ENCODE peak calls at places on chromosomes 6 and 20, in five cellular contexts. V, I, U, A and J are unnamed samples.
A peak's percentile ranks its signal among the peaks of the same experiment; 100 is the strongest.

GRCh38 chr6:35343092-35343834 is 905 bp downstream of the PPARD start:
- DNase-seq in V (peak; percentile 32), I (no peak), U (peak; percentile 46), A (peak; percentile 46), J (peak; percentile 71)

GRCh38 chr6:140816696-140817095 is 1316.0 kb upstream of the GJE1 start:
- DNase-seq in V (no peak), I (no peak), U (no peak), A (no peak), J (no peak)

GRCh38 chr20:57089701-57090144 is 176.7 kb downstream of the BMP7 start:
- DNase-seq in V (peak; percentile 5), I (no peak), U (no peak), A (peak; percentile 79), J (peak; percentile 48)

GRCh38 chr20:19288061-19288460 is 75.6 kb downstream of the SLC24A3 start:
- DNase-seq in V (no peak), I (no peak), U (no peak), A (no peak), J (no peak)

GRCh38 chr20:63282946-63283345 is 10.0 kb upstream of the COL20A1 start:
- DNase-seq in V (no peak), I (no peak), U (no peak), A (no peak), J (no peak)

GRCh38 chr6:137799950-137800568 is 67.0 kb upstream of the TNFAIP3 start:
- DNase-seq in V (peak; percentile 67), I (no peak), U (peak; percentile 49), A (no peak), J (peak; percentile 76)

GRCh38 chr20:58989196-58989595 is 8.1 kb downstream of the NELFCD start:
- DNase-seq in V (no peak), I (no peak), U (no peak), A (no peak), J (no peak)

GRCh38 chr6:170185175-170185970 is 105.5 kb downstream of the DLL1 start:
- DNase-seq in V (no peak), I (no peak), U (no peak), A (no peak), J (no peak)

GRCh38 chr6:117938324-117938995 is 31.4 kb downstream of the SLC35F1 start:
- DNase-seq in V (no peak), I (no peak), U (no peak), A (no peak), J (no peak)

GRCh38 chr6:36897629-36898028 is 11.9 kb downstream of the C6orf89 start:
- DNase-seq in V (peak; percentile 33), I (no peak), U (no peak), A (no peak), J (no peak)

GRCh38 chr20:62804632-62805364 is at the start of gene OGFR:
- DNase-seq in V (peak; percentile 38), I (no peak), U (peak; percentile 51), A (peak; percentile 85), J (peak; percentile 67)

GRCh38 chr6:46925563-46926253 is 4.0 kb upstream of the ADGRF5 start:
- DNase-seq in V (peak; percentile 35), I (no peak), U (peak; percentile 69), A (no peak), J (no peak)

GRCh38 chr20:31595654-31596411 is 9.3 kb upstream of the ID1 start:
- DNase-seq in V (peak; percentile 86), I (no peak), U (peak; percentile 89), A (peak; percentile 95), J (peak; percentile 96)

GRCh38 chr6:166036321-166037105 is 131.1 kb downstream of the TBXT start:
- DNase-seq in V (peak; percentile 70), I (no peak), U (no peak), A (no peak), J (no peak)

GRCh38 chr6:99619409-99619762 is 12.8 kb downstream of the PRDM13 start:
- DNase-seq in V (no peak), I (no peak), U (no peak), A (no peak), J (no peak)

GRCh38 chr6:105135907-105136432 is 43.8 kb downstream of the POPDC3 start:
- DNase-seq in V (peak; percentile 22), I (no peak), U (no peak), A (no peak), J (no peak)

GRCh38 chr6:148760568-148761531 is 14.0 kb downstream of the UST start:
- DNase-seq in V (peak; percentile 92), I (peak; percentile 18), U (peak; percentile 89), A (no peak), J (peak; percentile 14)
- H3K4me3 ChIP-seq in V (peak overlapping the region; percentile 21), I (peak overlapping the region; percentile 5), U (peak overlapping the region; percentile 30), A (peak overlapping the region; percentile 12), J (no peak overlapping the region)

GRCh38 chr6:154297210-154297609 is 59.4 kb downstream of the IPCEF1 start:
- DNase-seq in V (no peak), I (no peak), U (no peak), A (no peak), J (no peak)

GRCh38 chr6:154298297-154298696 is 58.3 kb downstream of the IPCEF1 start:
- DNase-seq in V (peak; percentile 58), I (no peak), U (no peak), A (no peak), J (peak; percentile 71)

GRCh38 chr6:154302111-154302752 is 54.4 kb downstream of the IPCEF1 start:
- DNase-seq in V (peak; percentile 95), I (no peak), U (no peak), A (no peak), J (peak; percentile 26)

GRCh38 chr6:154297711-154298110 is 58.9 kb downstream of the IPCEF1 start:
- DNase-seq in V (no peak), I (no peak), U (no peak), A (no peak), J (no peak)

GRCh38 chr6:154301086-154301625 is 55.4 kb downstream of the IPCEF1 start:
- DNase-seq in V (peak; percentile 57), I (no peak), U (no peak), A (no peak), J (no peak)
- H3K27ac ChIP-seq in V (peak overlapping the region; percentile 19), I (no peak overlapping the region), U (no peak overlapping the region), A (no peak overlapping the region), J (no peak overlapping the region)

DNA sequence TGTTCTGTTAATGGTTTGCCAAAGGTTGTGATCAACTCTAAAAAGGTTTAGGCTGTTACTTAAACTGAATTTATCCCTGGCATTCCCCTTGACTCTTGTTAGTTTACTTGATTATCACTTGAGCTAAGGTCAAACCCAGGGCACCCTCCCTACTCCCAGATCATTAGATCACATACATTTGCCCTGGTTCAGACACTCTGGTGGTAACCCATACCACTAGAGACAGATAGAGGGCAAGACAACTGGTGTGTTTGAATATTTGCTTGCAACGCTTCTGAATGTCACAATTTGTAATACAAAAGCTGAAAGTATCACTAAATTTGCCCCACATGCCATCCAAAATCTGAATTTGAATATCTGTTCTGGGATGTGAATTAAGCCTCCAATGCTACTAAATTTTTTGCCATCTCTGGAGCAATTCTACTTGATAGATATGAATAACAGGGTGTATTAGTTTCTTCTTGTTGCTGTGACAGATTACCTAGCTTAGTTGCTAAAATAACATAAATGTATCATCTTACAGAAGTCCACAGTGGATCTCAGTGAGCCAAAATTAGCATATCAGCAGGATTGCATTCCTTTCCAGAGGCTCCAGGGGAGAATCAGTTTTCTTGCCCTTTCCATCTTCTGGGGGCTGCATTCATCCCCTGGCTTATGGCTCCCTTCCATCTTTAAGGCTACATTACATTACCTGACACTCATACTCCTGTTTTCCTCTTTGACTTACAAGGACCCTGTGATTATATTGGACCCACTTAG is 45.4 kb downstream of the FIG4 start:
- DNase-seq in V (peak; percentile 28), I (no peak), U (no peak), A (no peak), J (no peak)
- H3K4me3 ChIP-seq in V (no peak overlapping the region), I (no peak overlapping the region), U (no peak overlapping the region), A (no peak overlapping the region), J (no peak overlapping the region)

GRCh38 chr20:35491823-35492222 is 36.4 kb downstream of the CEP250 start:
- DNase-seq in V (peak; percentile 18), I (no peak), U (no peak), A (no peak), J (peak; percentile 28)
- H3K27ac ChIP-seq in V (no peak overlapping the region), I (no peak overlapping the region), U (no peak overlapping the region), A (no peak overlapping the region), J (no peak overlapping the region)

DNA sequence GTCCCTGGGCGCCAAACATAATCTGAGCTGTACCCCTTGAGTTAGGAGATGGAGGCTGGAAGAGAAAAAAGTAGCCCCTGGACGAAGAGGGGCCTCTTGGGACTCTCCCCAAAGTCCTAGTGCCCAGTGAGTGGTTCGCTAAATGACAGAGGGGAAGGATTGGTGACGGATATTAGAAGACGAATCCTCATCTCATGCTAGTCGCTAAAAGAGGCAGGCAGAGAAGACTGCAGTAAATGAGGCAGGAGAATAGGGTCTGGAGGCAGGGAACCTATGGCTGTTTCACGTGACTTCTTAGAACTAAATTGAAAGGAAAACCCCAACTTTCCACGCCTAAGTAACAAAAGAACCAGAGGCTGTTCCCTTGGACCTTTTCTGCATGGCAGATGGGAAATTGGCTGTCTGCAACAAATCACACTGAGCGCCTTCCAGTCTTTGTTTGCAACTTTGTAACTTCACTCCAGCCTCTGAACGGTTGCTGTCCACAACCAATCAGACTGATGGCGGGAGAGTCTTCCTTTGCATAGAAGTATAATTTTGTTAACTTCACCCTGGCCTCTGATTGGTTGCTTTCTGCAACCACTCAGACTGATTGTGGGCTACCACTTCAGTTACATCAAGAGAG is 730 bp upstream of the RBL1 start:
- DNase-seq in V (no peak), I (no peak), U (no peak), A (no peak), J (no peak)
- H3K4me3 ChIP-seq in V (peak overlapping the region; percentile 89), I (peak overlapping the region; percentile 93), U (peak overlapping the region; percentile 84), A (peak overlapping the region; percentile 68), J (no peak overlapping the region)

GRCh38 chr20:3210346-3210745 is 1.0 kb downstream of the ITPA start:
- DNase-seq in V (no peak), I (no peak), U (no peak), A (no peak), J (no peak)
- H3K27ac ChIP-seq in V (no peak overlapping the region), I (no peak overlapping the region), U (no peak overlapping the region), A (no peak overlapping the region), J (no peak overlapping the region)

GRCh38 chr6:23145801-23146200 is 576.4 kb downstream of the HDGFL1 start:
- DNase-seq in V (peak; percentile 11), I (no peak), U (no peak), A (no peak), J (no peak)

GRCh38 chr6:23137596-23137995 is 568.2 kb downstream of the HDGFL1 start:
- DNase-seq in V (peak; percentile 49), I (no peak), U (no peak), A (no peak), J (no peak)

DNA sequence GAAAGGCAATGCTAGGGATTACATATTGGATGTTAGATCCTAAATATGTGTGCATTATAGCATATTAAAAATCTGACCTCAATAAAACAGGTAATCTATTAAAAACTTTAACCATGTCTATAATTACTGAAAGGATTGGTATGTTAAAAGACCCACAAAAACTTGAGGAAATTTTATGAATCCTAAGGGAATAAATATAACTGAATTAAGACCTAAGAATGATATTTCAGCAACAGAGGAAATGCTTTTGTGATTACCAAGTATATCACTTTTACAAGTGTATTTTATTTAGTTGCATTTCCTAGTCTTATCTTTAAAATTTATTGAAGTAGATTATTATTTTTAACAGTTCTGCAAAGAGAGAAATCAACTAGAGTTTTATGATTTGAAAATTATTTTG is 571.5 kb downstream of the HDGFL1 start:
- DNase-seq in V (peak; percentile 2), I (no peak), U (no peak), A (no peak), J (no peak)
- H3K4me3 ChIP-seq in V (no peak overlapping the region), I (no peak overlapping the region), U (no peak overlapping the region), A (no peak overlapping the region), J (no peak overlapping the region)